ENCODE peak calls at places on chromosomes 2 and 18, in seven cellular contexts. Q is activated CD4-positive, alpha-beta T cell treated with anti-CD3 and anti-CD28 coated beads for 4 hours; S is thoracic aorta; N is lung microvascular endothelial cell; R is CD4-positive, alpha-beta T cell; W is NCI-H1694; B is nephron progenitor cell. O is an unnamed sample.

GRCh38 chr2:169107645-169108044 is 38.3 kb downstream of the DHRS9 start:
- DNase-seq in W (no peak), B (no peak), S (no peak), Q (peak), N (no peak), R (peak), O (no peak)

GRCh38 chr2:11622611-11623010 is 47.4 kb downstream of the NTSR2 start:
- DNase-seq in W (no peak), N (no peak), B (no peak), S (no peak), R (no peak), Q (no peak), O (no peak)

GRCh38 chr2:78644849-78645248 is 380.7 kb upstream of the REG3G start:
- DNase-seq in R (no peak), W (no peak), B (no peak), N (no peak), S (no peak), Q (no peak), O (no peak)

GRCh38 chr2:180449171-180449570 is 442.1 kb upstream of the CWC22 start:
- DNase-seq in W (no peak), R (no peak), S (no peak), N (no peak), B (no peak), Q (no peak), O (no peak)

GRCh38 chr18:73232933-73233332 is 365.1 kb upstream of the NETO1 start:
- DNase-seq in B (no peak), S (no peak), R (no peak), W (no peak), Q (no peak), N (no peak), O (no peak)

GRCh38 chr2:18545384-18545783 is 15.1 kb downstream of the RDH14 start:
- DNase-seq in R (no peak), N (peak), B (no peak), Q (no peak), S (no peak), W (no peak), O (no peak)

GRCh38 chr18:46459789-46460455 is 197.1 kb downstream of the LOXHD1 start:
- DNase-seq in B (no peak), S (no peak), Q (no peak), N (no peak), W (no peak), R (no peak), O (no peak)

GRCh38 chr2:52916976-52917375 is 850.6 kb upstream of the CHAC2 start:
- DNase-seq in B (no peak), S (no peak), R (no peak), W (no peak), N (no peak), Q (no peak), O (no peak)

GRCh38 chr2:75844651-75845050 is 133.9 kb upstream of the GCFC2 start:
- DNase-seq in B (no peak), N (no peak), S (no peak), R (no peak), Q (no peak), W (no peak), O (no peak)

GRCh38 chr2:207122914-207123744 is 42.6 kb downstream of the KLF7 start:
- DNase-seq in N (no peak), S (no peak), B (no peak), Q (peak), R (peak), W (no peak), O (no peak)

GRCh38 chr2:151827564-151828142 is 568 bp downstream of the ARL5A start:
- DNase-seq in R (peak), N (peak), W (no peak), S (no peak), Q (peak), B (peak), O (no peak)

GRCh38 chr2:52082646-52083045 is 1050.7 kb upstream of the NRXN1 start:
- DNase-seq in S (no peak), W (no peak), Q (no peak), R (no peak), B (no peak), N (no peak), O (no peak)

GRCh38 chr2:101386599-101387150 is 628 bp downstream of the CREG2 start:
- DNase-seq in Q (no peak), R (no peak), S (no peak), B (no peak), W (no peak), N (no peak), O (no peak)

GRCh38 chr18:56327171-56327885 is 311.1 kb downstream of the TXNL1 start:
- DNase-seq in W (no peak), R (no peak), N (no peak), Q (no peak), B (no peak), S (no peak), O (no peak)

GRCh38 chr2:203909192-203909945 is 27.2 kb upstream of the ICOS start:
- DNase-seq in R (no peak), S (no peak), W (peak), B (peak), N (peak), Q (peak), O (no peak)

GRCh38 chr18:49734836-49735235 is 78.5 kb downstream of the ACAA2 start:
- DNase-seq in R (no peak), W (no peak), Q (no peak), B (no peak), N (no peak), S (no peak), O (no peak)

GRCh38 chr2:64858541-64859031 is 130.6 kb upstream of the SLC1A4 start:
- DNase-seq in W (no peak), N (no peak), R (no peak), S (no peak), B (no peak), Q (no peak), O (no peak)

GRCh38 chr2:189999661-190000060 is 62.9 kb downstream of the MSTN start:
- DNase-seq in N (no peak), B (no peak), W (no peak), R (no peak), S (no peak), Q (no peak), O (no peak)

GRCh38 chr2:36427790-36428243 is 72.2 kb downstream of the CRIM1 start:
- DNase-seq in B (no peak), S (no peak), W (no peak), Q (no peak), N (peak), R (no peak), O (no peak)

GRCh38 chr2:28224648-28225471 is 167.8 kb upstream of the FOSL2 start:
- DNase-seq in Q (no peak), N (no peak), W (no peak), R (no peak), S (no peak), B (no peak), O (peak)

GRCh38 chr2:230134496-230135073 is 65.9 kb upstream of the SLC16A14 start:
- DNase-seq in R (no peak), N (peak), Q (no peak), B (no peak), S (no peak), W (no peak), O (no peak)

GRCh38 chr2:74457549-74458131 is 598 bp upstream of the WBP1 start:
- DNase-seq in B (peak), W (peak), Q (peak), N (no peak), S (no peak), R (peak), O (no peak)

GRCh38 chr2:105454801-105455485 is 56.1 kb upstream of the FHL2 start:
- DNase-seq in N (peak), R (no peak), Q (no peak), S (no peak), B (no peak), W (no peak), O (peak)

GRCh38 chr18:42341423-42341822 is 386.4 kb downstream of the PIK3C3 start:
- DNase-seq in S (no peak), W (no peak), B (no peak), R (no peak), N (no peak), Q (no peak), O (no peak)

GRCh38 chr18:45403341-45404049 is 211.8 kb upstream of the SLC14A2 start:
- DNase-seq in N (no peak), S (no peak), R (no peak), W (no peak), B (no peak), Q (no peak), O (no peak)

GRCh38 chr2:169349528-169349927 is 12.8 kb downstream of the LRP2 start:
- DNase-seq in N (no peak), R (no peak), S (no peak), W (no peak), B (no peak), Q (no peak), O (no peak)

GRCh38 chr2:63029058-63029457 is 21.6 kb upstream of the OTX1 start:
- DNase-seq in W (no peak), S (no peak), B (no peak), Q (no peak), R (no peak), N (peak), O (no peak)

GRCh38 chr2:190846746-190847145 is 33.9 kb upstream of the GLS start:
- DNase-seq in W (no peak), B (no peak), N (no peak), Q (no peak), R (no peak), S (no peak), O (no peak)

GRCh38 chr2:70517804-70518203 is 35.8 kb downstream of the TGFA start:
- DNase-seq in S (no peak), N (no peak), B (no peak), R (no peak), W (no peak), Q (no peak), O (no peak)

GRCh38 chr2:40746150-40746549 is 294.3 kb upstream of the SLC8A1 start:
- DNase-seq in Q (no peak), W (no peak), B (no peak), S (no peak), N (peak), R (no peak), O (no peak)

GRCh38 chr2:201618744-201619654 is 24.3 kb downstream of the TMEM237 start:
- DNase-seq in S (peak), R (no peak), N (peak), W (no peak), B (no peak), Q (no peak), O (peak)

GRCh38 chr18:48374423-48375149 is 34.6 kb downstream of the ZBTB7C start:
- DNase-seq in Q (no peak), B (no peak), N (no peak), S (no peak), W (no peak), R (no peak), O (no peak)

GRCh38 chr2:205675861-205676516 is 6.3 kb upstream of the NRP2 start:
- DNase-seq in S (no peak), Q (no peak), W (peak), B (no peak), N (peak), R (no peak), O (peak)